ENCODE peak calls at places on chromosomes 4 and X, in five cellular contexts. One of them, this sample, is unnamed.

GRCh38 chr4:100177126-100177525 is 13.1 kb downstream of the DDIT4L start:
- DNase-seq in lower leg skin: no peak
- DNase-seq in body of pancreas: no peak
- DNase-seq in ovary: no peak
- DNase-seq in right lobe of liver: no peak
- DNase-seq in this sample: no peak

GRCh38 chr4:183987529-183987946 is 82.4 kb downstream of the STOX2 start:
- DNase-seq in lower leg skin: peak; percentile 51
- DNase-seq in right lobe of liver: no peak
- DNase-seq in body of pancreas: peak; percentile 47
- DNase-seq in ovary: peak; percentile 77
- DNase-seq in this sample: peak; percentile 46

GRCh38 chr4:145289403-145290076 is 109.2 kb upstream of the OTUD4 start:
- DNase-seq in right lobe of liver: no peak
- DNase-seq in body of pancreas: no peak
- DNase-seq in ovary: no peak
- DNase-seq in lower leg skin: no peak
- DNase-seq in this sample: no peak

GRCh38 chr4:54898941-54899340 is 226.5 kb downstream of the KDR start:
- DNase-seq in ovary: no peak
- DNase-seq in right lobe of liver: no peak
- DNase-seq in body of pancreas: no peak
- DNase-seq in lower leg skin: no peak
- DNase-seq in this sample: no peak

GRCh38 chr4:2886622-2887021 is 43.0 kb downstream of the ADD1 start:
- DNase-seq in right lobe of liver: no peak
- DNase-seq in lower leg skin: no peak
- DNase-seq in body of pancreas: no peak
- DNase-seq in ovary: no peak
- DNase-seq in this sample: no peak

GRCh38 chrX:80648023-80648422 is 161.7 kb downstream of the BRWD3 start:
- DNase-seq in right lobe of liver: no peak
- DNase-seq in ovary: no peak
- DNase-seq in lower leg skin: no peak
- DNase-seq in body of pancreas: no peak
- DNase-seq in this sample: no peak

GRCh38 chr4:3524349-3524748 is 7.9 kb downstream of the LRPAP1 start:
- DNase-seq in body of pancreas: no peak
- DNase-seq in lower leg skin: no peak
- DNase-seq in ovary: peak; percentile 36
- DNase-seq in right lobe of liver: peak; percentile 36
- DNase-seq in this sample: no peak

GRCh38 chr4:3657917-3658913 is 108.0 kb upstream of the ADRA2C start:
- DNase-seq in lower leg skin: no peak
- DNase-seq in body of pancreas: peak; percentile 17
- DNase-seq in ovary: peak; percentile 89
- DNase-seq in right lobe of liver: no peak
- DNase-seq in this sample: peak; percentile 51

GRCh38 chr4:110808371-110808878 is 185.5 kb upstream of the PITX2 start:
- DNase-seq in ovary: no peak
- DNase-seq in lower leg skin: no peak
- DNase-seq in body of pancreas: no peak
- DNase-seq in right lobe of liver: no peak
- DNase-seq in this sample: no peak

GRCh38 chr4:98720871-98721480 is 62.6 kb upstream of the TSPAN5 start:
- DNase-seq in right lobe of liver: no peak
- DNase-seq in lower leg skin: no peak
- DNase-seq in body of pancreas: no peak
- DNase-seq in ovary: no peak
- DNase-seq in this sample: no peak

GRCh38 chrX:55767100-55767499 is 49.6 kb downstream of the RRAGB start:
- DNase-seq in body of pancreas: no peak
- DNase-seq in right lobe of liver: no peak
- DNase-seq in lower leg skin: no peak
- DNase-seq in ovary: no peak
- DNase-seq in this sample: no peak

GRCh38 chr4:100174985-100175383 is 15.3 kb downstream of the DDIT4L start:
- DNase-seq in lower leg skin: no peak
- DNase-seq in right lobe of liver: no peak
- DNase-seq in body of pancreas: no peak
- DNase-seq in ovary: no peak
- DNase-seq in this sample: no peak

GRCh38 chr4:158125325-158125724 is 47.5 kb downstream of the GASK1B start:
- DNase-seq in lower leg skin: no peak
- DNase-seq in body of pancreas: no peak
- DNase-seq in right lobe of liver: no peak
- DNase-seq in ovary: no peak
- DNase-seq in this sample: no peak

GRCh38 chr4:174873931-174874330 is 44.2 kb upstream of the ADAM29 start:
- DNase-seq in ovary: no peak
- DNase-seq in body of pancreas: no peak
- DNase-seq in right lobe of liver: no peak
- DNase-seq in lower leg skin: no peak
- DNase-seq in this sample: no peak

GRCh38 chr4:184039963-184040383 is 134.9 kb downstream of the STOX2 start:
- DNase-seq in body of pancreas: no peak
- DNase-seq in lower leg skin: no peak
- DNase-seq in ovary: peak; percentile 50
- DNase-seq in right lobe of liver: no peak
- DNase-seq in this sample: no peak

GRCh38 chrX:150680974-150681373 is 12.2 kb upstream of the MTMR1 start:
- DNase-seq in ovary: peak; percentile 47
- DNase-seq in lower leg skin: no peak
- DNase-seq in right lobe of liver: no peak
- DNase-seq in body of pancreas: peak; percentile 47
- DNase-seq in this sample: no peak

GRCh38 chrX:25015486-25016360 is at the start of gene ARX:
- DNase-seq in right lobe of liver: peak; percentile 69
- DNase-seq in body of pancreas: peak; percentile 60
- DNase-seq in lower leg skin: no peak
- DNase-seq in ovary: peak; percentile 89
- DNase-seq in this sample: no peak

GRCh38 chrX:56796641-56797395 is 67.8 kb downstream of the NBDY start:
- DNase-seq in lower leg skin: no peak
- DNase-seq in body of pancreas: no peak
- DNase-seq in right lobe of liver: no peak
- DNase-seq in ovary: no peak
- DNase-seq in this sample: no peak

GRCh38 chr4:168812806-168813205 is 197.2 kb downstream of the CBR4 start:
- DNase-seq in lower leg skin: no peak
- DNase-seq in ovary: no peak
- DNase-seq in right lobe of liver: no peak
- DNase-seq in body of pancreas: no peak
- DNase-seq in this sample: no peak

GRCh38 chr4:38663021-38663800 is 788 bp upstream of the KLF3 start:
- DNase-seq in body of pancreas: peak; percentile 47
- DNase-seq in ovary: peak; percentile 80
- DNase-seq in lower leg skin: peak; percentile 44
- DNase-seq in right lobe of liver: no peak
- DNase-seq in this sample: no peak

GRCh38 chrX:69000857-69001256 is 164.4 kb downstream of the PJA1 start:
- DNase-seq in lower leg skin: no peak
- DNase-seq in right lobe of liver: no peak
- DNase-seq in ovary: no peak
- DNase-seq in body of pancreas: no peak
- DNase-seq in this sample: no peak

GRCh38 chrX:40755291-40756249 is 20.2 kb upstream of the MED14 start:
- DNase-seq in right lobe of liver: no peak
- DNase-seq in lower leg skin: no peak
- DNase-seq in ovary: no peak
- DNase-seq in body of pancreas: peak; percentile 34
- DNase-seq in this sample: no peak

GRCh38 chrX:65723706-65724105 is 56.3 kb downstream of the MSN start:
- DNase-seq in right lobe of liver: no peak
- DNase-seq in ovary: no peak
- DNase-seq in body of pancreas: no peak
- DNase-seq in lower leg skin: no peak
- DNase-seq in this sample: no peak

GRCh38 chrX:45622538-45622937 is 421.9 kb upstream of the DIPK2B start:
- DNase-seq in lower leg skin: no peak
- DNase-seq in right lobe of liver: no peak
- DNase-seq in body of pancreas: no peak
- DNase-seq in ovary: no peak
- DNase-seq in this sample: no peak

GRCh38 chrX:41921492-41922124 is 1.7 kb downstream of the CASK start:
- DNase-seq in lower leg skin: no peak
- DNase-seq in ovary: no peak
- DNase-seq in right lobe of liver: no peak
- DNase-seq in body of pancreas: no peak
- DNase-seq in this sample: no peak

GRCh38 chrX:53282313-53282712 is 929 bp upstream of the IQSEC2 start:
- DNase-seq in right lobe of liver: no peak
- DNase-seq in body of pancreas: no peak
- DNase-seq in ovary: peak; percentile 52
- DNase-seq in lower leg skin: no peak
- DNase-seq in this sample: no peak

GRCh38 chr4:163195247-163195765 is 28.6 kb upstream of the NAF1 start:
- DNase-seq in body of pancreas: no peak
- DNase-seq in lower leg skin: no peak
- DNase-seq in right lobe of liver: no peak
- DNase-seq in ovary: no peak
- DNase-seq in this sample: no peak

GRCh38 chr4:108191269-108191914 is 22.7 kb upstream of the LEF1 start:
- DNase-seq in lower leg skin: no peak
- DNase-seq in body of pancreas: no peak
- DNase-seq in right lobe of liver: no peak
- DNase-seq in ovary: no peak
- DNase-seq in this sample: no peak

GRCh38 chr4:42396361-42397255 is 680 bp upstream of the SHISA3 start:
- DNase-seq in right lobe of liver: no peak
- DNase-seq in ovary: no peak
- DNase-seq in lower leg skin: no peak
- DNase-seq in body of pancreas: no peak
- DNase-seq in this sample: no peak

GRCh38 chrX:16687514-16687913 is 25.0 kb downstream of the CTPS2 start:
- DNase-seq in right lobe of liver: no peak
- DNase-seq in body of pancreas: no peak
- DNase-seq in ovary: no peak
- DNase-seq in lower leg skin: no peak
- DNase-seq in this sample: no peak

GRCh38 chrX:110214684-110215083 is 103.2 kb downstream of the AMMECR1 start:
- DNase-seq in right lobe of liver: no peak
- DNase-seq in lower leg skin: no peak
- DNase-seq in body of pancreas: no peak
- DNase-seq in ovary: no peak
- DNase-seq in this sample: no peak

GRCh38 chrX:13488706-13489105 is 80.7 kb upstream of the EGFL6 start:
- DNase-seq in body of pancreas: no peak
- DNase-seq in ovary: no peak
- DNase-seq in lower leg skin: no peak
- DNase-seq in right lobe of liver: no peak
- DNase-seq in this sample: no peak

GRCh38 chr4:4859010-4859798 is at the start of gene MSX1:
- DNase-seq in lower leg skin: peak; percentile 79
- DNase-seq in right lobe of liver: peak; percentile 89
- DNase-seq in ovary: peak; percentile 89
- DNase-seq in body of pancreas: peak; percentile 92
- DNase-seq in this sample: peak; percentile 89

GRCh38 chr4:128517739-128518510 is 230.3 kb upstream of the PGRMC2 start:
- DNase-seq in lower leg skin: peak; percentile 51
- DNase-seq in ovary: peak; percentile 63
- DNase-seq in right lobe of liver: no peak
- DNase-seq in body of pancreas: peak; percentile 45
- DNase-seq in this sample: peak; percentile 40
- TF ChIP-seq POLR2A in lower leg skin: no peak
- TF ChIP-seq POLR2A in ovary: no peak
- TF ChIP-seq POLR2A in right lobe of liver: no peak
- TF ChIP-seq POLR2A in body of pancreas: no peak
- TF ChIP-seq POLR2A in this sample: no peak

GRCh38 chr4:76017056-76017686 is 6.1 kb downstream of the CXCL10 start:
- DNase-seq in ovary: no peak
- DNase-seq in body of pancreas: no peak
- DNase-seq in lower leg skin: no peak
- DNase-seq in right lobe of liver: no peak
- DNase-seq in this sample: no peak
- TF ChIP-seq POLR2A in ovary: no peak
- TF ChIP-seq POLR2A in body of pancreas: no peak
- TF ChIP-seq POLR2A in lower leg skin: no peak
- TF ChIP-seq POLR2A in right lobe of liver: no peak
- TF ChIP-seq POLR2A in this sample: no peak

GRCh38 chrX:7927259-7928167 is at the start of gene PNPLA4:
- DNase-seq in right lobe of liver: peak; percentile 95
- DNase-seq in body of pancreas: peak; percentile 93
- DNase-seq in lower leg skin: peak; percentile 55
- DNase-seq in ovary: peak; percentile 93
- DNase-seq in this sample: peak; percentile 23
- TF ChIP-seq POLR2A in right lobe of liver: peak; percentile 87
- TF ChIP-seq POLR2A in body of pancreas: peak; percentile 77
- TF ChIP-seq POLR2A in lower leg skin: no peak
- TF ChIP-seq POLR2A in ovary: no peak
- TF ChIP-seq POLR2A in this sample: peak; percentile 57

DNA sequence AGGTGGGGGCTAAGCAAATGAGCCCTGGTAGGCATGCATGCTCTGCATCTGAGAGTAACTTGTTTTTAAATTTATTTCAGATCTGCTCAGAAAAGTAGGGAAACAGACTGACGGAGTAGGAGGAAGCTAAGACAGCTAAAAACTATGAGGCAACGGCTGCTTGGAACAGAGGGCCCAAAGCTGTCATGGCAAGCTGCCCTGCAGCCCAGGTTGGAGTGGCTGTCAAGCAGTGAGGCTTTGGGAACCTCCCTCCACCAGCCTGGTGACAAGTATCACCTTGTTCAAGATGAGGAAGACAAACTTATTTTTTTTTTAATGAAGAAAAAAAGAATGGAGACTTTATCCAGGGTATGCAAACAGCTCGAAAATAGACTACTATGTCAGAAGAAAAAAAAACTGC is 439.7 kb downstream of the NLGN4X start:
- DNase-seq in lower leg skin: no peak
- DNase-seq in right lobe of liver: no peak
- DNase-seq in body of pancreas: no peak
- DNase-seq in ovary: no peak
- DNase-seq in this sample: no peak
- TF ChIP-seq POLR2A in lower leg skin: no peak
- TF ChIP-seq POLR2A in right lobe of liver: no peak
- TF ChIP-seq POLR2A in body of pancreas: no peak
- TF ChIP-seq POLR2A in ovary: no peak
- TF ChIP-seq POLR2A in this sample: no peak

DNA sequence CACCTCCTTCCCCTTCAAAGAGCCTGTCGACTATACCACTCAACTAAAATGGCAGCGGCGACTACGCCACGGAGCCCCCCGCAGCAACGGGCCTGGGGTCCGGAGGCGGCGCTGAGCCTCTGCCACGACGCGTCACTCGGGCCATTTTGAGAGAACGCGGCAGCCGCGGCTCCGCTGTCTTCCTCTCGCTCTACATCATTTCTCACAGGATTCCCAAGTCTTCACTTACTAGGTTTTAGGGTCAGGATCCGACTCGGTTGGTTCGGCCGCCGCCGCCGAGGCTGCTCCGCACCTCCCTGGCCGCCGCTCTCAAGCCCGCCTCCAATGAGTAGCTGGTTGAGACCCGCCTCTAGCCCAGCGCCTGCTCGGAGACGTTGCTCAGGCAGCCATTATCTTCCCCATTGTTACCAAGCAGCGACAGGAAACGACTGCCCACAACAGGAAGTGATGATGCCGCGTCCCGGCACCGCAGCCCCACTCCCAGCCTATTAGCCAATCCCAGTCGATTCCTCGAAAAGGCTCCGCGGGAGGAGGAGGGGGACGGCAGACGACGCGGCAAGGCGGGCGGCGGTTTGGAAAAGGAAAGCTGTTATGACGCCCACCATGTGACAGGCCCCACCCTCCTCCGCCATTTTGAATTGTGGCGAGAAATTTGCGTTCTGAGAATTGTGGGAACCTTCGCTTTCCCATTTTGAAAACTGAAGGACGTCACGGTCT is at the start of gene RLIM:
- DNase-seq in right lobe of liver: peak; percentile 95
- DNase-seq in body of pancreas: peak; percentile 93
- DNase-seq in ovary: peak; percentile 93
- DNase-seq in lower leg skin: peak; percentile 92
- DNase-seq in this sample: peak; percentile 81
- TF ChIP-seq POLR2A in right lobe of liver: peak; percentile 80
- TF ChIP-seq POLR2A in body of pancreas: peak; percentile 82
- TF ChIP-seq POLR2A in ovary: peak; percentile 83
- TF ChIP-seq POLR2A in lower leg skin: no peak
- TF ChIP-seq POLR2A in this sample: peak; percentile 61